ENCODE peak calls at places on chromosomes 13 and 19, in six cellular contexts. Z is thyroid gland; G is stimulated activated CD4-positive, alpha-beta T cell treated with anti-CD3 and anti-CD28 coated beads, Interleukin-4, amount 100 ng/mL, for 48 hours; S is retinal pigment epithelial cell; O is RCC 7860; R is tibial nerve. Y is an unnamed sample.
A peak's percentile ranks its signal among the peaks of the same experiment; 100 is the strongest.

GRCh38 chr19:56748443-56748842 is 76.9 kb upstream of the ZNF835 start:
- DNase-seq in Z (peak; percentile 14), G (no peak), S (no peak), O (no peak), R (no peak), Y (no peak)

GRCh38 chr19:42068361-42068755 is 1.6 kb downstream of the GRIK5 start:
- DNase-seq in Z (peak; percentile 21), G (no peak), S (no peak), O (no peak), R (no peak), Y (no peak)

GRCh38 chr19:55585658-55586339 is 5.2 kb upstream of the ZNF579 start:
- DNase-seq in Z (peak; percentile 95), G (peak; percentile 48), S (peak; percentile 90), O (no peak), R (peak; percentile 36), Y (no peak)

GRCh38 chr13:31875134-31875533 is 135.8 kb downstream of the RXFP2 start:
- DNase-seq in Z (no peak), G (no peak), S (no peak), O (no peak), R (no peak), Y (no peak)

GRCh38 chr13:21846605-21847004 is 175.7 kb downstream of the FGF9 start:
- DNase-seq in Z (no peak), G (no peak), S (no peak), O (no peak), R (no peak), Y (no peak)

GRCh38 chr19:4012092-4012974 is 4.8 kb downstream of the PIAS4 start:
- DNase-seq in Z (peak; percentile 23), G (no peak), S (peak; percentile 51), O (no peak), R (no peak), Y (no peak)

GRCh38 chr13:98944336-98944735 is 33.5 kb downstream of the DOCK9 start:
- DNase-seq in Z (no peak), G (no peak), S (no peak), O (no peak), R (no peak), Y (no peak)

GRCh38 chr13:20525601-20526544 is at the start of gene CRYL1:
- DNase-seq in Z (peak; percentile 78), G (peak; percentile 47), S (no peak), O (peak; percentile 74), R (peak; percentile 71), Y (peak; percentile 81)

GRCh38 chr19:48571378-48572162 is 19.6 kb downstream of the SULT2B1 start:
- DNase-seq in Z (peak; percentile 76), G (no peak), S (no peak), O (no peak), R (no peak), Y (no peak)

GRCh38 chr19:4566402-4567051 is 7.0 kb upstream of the SEMA6B start:
- DNase-seq in Z (no peak), G (no peak), S (no peak), O (no peak), R (no peak), Y (no peak)